ENCODE peak calls at places on chromosomes 6 and 20, in four cellular contexts. One of them, this sample, is unnamed.

GRCh38 chr6:19137419-19138035 is 699.6 kb upstream of the ID4 start:
- DNase-seq in substantia nigra: no peak
- DNase-seq in iris pigment epithelial cell: no peak
- DNase-seq in immature natural killer cell: no peak
- DNase-seq in this sample: no peak

GRCh38 chr6:43868467-43868866 is 98.5 kb downstream of the VEGFA start:
- DNase-seq in substantia nigra: no peak
- DNase-seq in iris pigment epithelial cell: no peak
- DNase-seq in immature natural killer cell: no peak
- DNase-seq in this sample: no peak

GRCh38 chr6:80174931-80175572 is 68.6 kb downstream of the BCKDHB start:
- DNase-seq in substantia nigra: no peak
- DNase-seq in iris pigment epithelial cell: peak
- DNase-seq in immature natural killer cell: no peak
- DNase-seq in this sample: no peak

GRCh38 chr20:53870426-53871199 is 199.8 kb downstream of the BCAS1 start:
- DNase-seq in substantia nigra: no peak
- DNase-seq in iris pigment epithelial cell: no peak
- DNase-seq in immature natural killer cell: no peak
- DNase-seq in this sample: no peak

GRCh38 chr20:44832724-44833123 is 22.4 kb upstream of the RIMS4 start:
- DNase-seq in substantia nigra: peak
- DNase-seq in iris pigment epithelial cell: peak
- DNase-seq in immature natural killer cell: no peak
- DNase-seq in this sample: no peak

GRCh38 chr6:105072799-105073199 is 107.0 kb downstream of the POPDC3 start:
- DNase-seq in substantia nigra: no peak
- DNase-seq in iris pigment epithelial cell: peak
- DNase-seq in immature natural killer cell: no peak
- DNase-seq in this sample: no peak

GRCh38 chr6:153312633-153313032 is 181.6 kb upstream of the RGS17 start:
- DNase-seq in substantia nigra: peak
- DNase-seq in iris pigment epithelial cell: peak
- DNase-seq in immature natural killer cell: peak
- DNase-seq in this sample: peak

GRCh38 chr6:81895511-81896185 is 143.2 kb upstream of the TENT5A start:
- DNase-seq in substantia nigra: no peak
- DNase-seq in iris pigment epithelial cell: peak
- DNase-seq in immature natural killer cell: no peak
- DNase-seq in this sample: no peak

GRCh38 chr6:170296423-170296745 is 5.5 kb upstream of the DLL1 start:
- DNase-seq in substantia nigra: no peak
- DNase-seq in iris pigment epithelial cell: no peak
- DNase-seq in immature natural killer cell: no peak
- DNase-seq in this sample: no peak

GRCh38 chr6:125300992-125301434 is 754 bp downstream of the HDDC2 start:
- DNase-seq in substantia nigra: no peak
- DNase-seq in iris pigment epithelial cell: peak
- DNase-seq in immature natural killer cell: no peak
- DNase-seq in this sample: no peak

GRCh38 chr6:96186094-96186493 is 170.3 kb downstream of the FUT9 start:
- DNase-seq in substantia nigra: no peak
- DNase-seq in iris pigment epithelial cell: no peak
- DNase-seq in immature natural killer cell: no peak
- DNase-seq in this sample: no peak

GRCh38 chr6:130385059-130385695 is 19.4 kb downstream of the TMEM200A start:
- DNase-seq in substantia nigra: no peak
- DNase-seq in iris pigment epithelial cell: no peak
- DNase-seq in immature natural killer cell: no peak
- DNase-seq in this sample: no peak

GRCh38 chr6:113805167-113805835 is 51.8 kb upstream of the MARCKS start:
- DNase-seq in substantia nigra: no peak
- DNase-seq in iris pigment epithelial cell: no peak
- DNase-seq in immature natural killer cell: no peak
- DNase-seq in this sample: no peak

GRCh38 chr6:11325431-11325830 is 93.0 kb upstream of the NEDD9 start:
- DNase-seq in substantia nigra: no peak
- DNase-seq in iris pigment epithelial cell: no peak
- DNase-seq in immature natural killer cell: no peak
- DNase-seq in this sample: no peak

GRCh38 chr6:156065838-156066237 is 610.2 kb upstream of the NOX3 start:
- DNase-seq in substantia nigra: no peak
- DNase-seq in iris pigment epithelial cell: no peak
- DNase-seq in immature natural killer cell: no peak
- DNase-seq in this sample: no peak

GRCh38 chr20:17024513-17025105 is 202.2 kb upstream of the PCSK2 start:
- DNase-seq in substantia nigra: no peak
- DNase-seq in iris pigment epithelial cell: peak
- DNase-seq in immature natural killer cell: no peak
- DNase-seq in this sample: no peak

This sample was measured in Jurkat, Clone E6-1.